ENCODE peak calls at places on chromosomes 13 and 19, in seven cellular contexts. One of them, this sample, is unnamed.

GRCh38 chr19:48490980-48491792 is 20.4 kb downstream of the LMTK3 start:
- DNase-seq in colonic mucosa: peak; percentile 63
- DNase-seq in PC-3: peak; percentile 29
- DNase-seq in uterus: no peak
- DNase-seq in osteoblast: peak; percentile 92
- DNase-seq in AG04450: no peak
- DNase-seq in H9: peak; percentile 90
- DNase-seq in this sample: peak; percentile 50

GRCh38 chr19:45402469-45403070 is 2.3 kb downstream of the PPP1R13L start:
- DNase-seq in colonic mucosa: peak; percentile 72
- DNase-seq in PC-3: no peak
- DNase-seq in uterus: no peak
- DNase-seq in osteoblast: peak; percentile 91
- DNase-seq in AG04450: no peak
- DNase-seq in H9: peak; percentile 85
- DNase-seq in this sample: peak; percentile 12

GRCh38 chr13:95295026-95295425 is 6.2 kb downstream of the ABCC4 start:
- DNase-seq in colonic mucosa: no peak
- DNase-seq in PC-3: no peak
- DNase-seq in uterus: no peak
- DNase-seq in osteoblast: peak; percentile 82
- DNase-seq in AG04450: no peak
- DNase-seq in H9: no peak
- DNase-seq in this sample: no peak

GRCh38 chr13:73174521-73175010 is 115.8 kb downstream of the KLF5 start:
- DNase-seq in colonic mucosa: no peak
- DNase-seq in PC-3: no peak
- DNase-seq in uterus: no peak
- DNase-seq in osteoblast: no peak
- DNase-seq in AG04450: no peak
- DNase-seq in H9: no peak
- DNase-seq in this sample: no peak

GRCh38 chr19:48543121-48543710 is 8.8 kb upstream of the SULT2B1 start:
- DNase-seq in colonic mucosa: peak; percentile 70
- DNase-seq in PC-3: peak; percentile 92
- DNase-seq in uterus: no peak
- DNase-seq in osteoblast: peak; percentile 93
- DNase-seq in AG04450: no peak
- DNase-seq in H9: peak; percentile 50
- DNase-seq in this sample: no peak

GRCh38 chr13:59269476-59269875 is 894.3 kb downstream of the DIAPH3 start:
- DNase-seq in colonic mucosa: no peak
- DNase-seq in PC-3: no peak
- DNase-seq in uterus: no peak
- DNase-seq in osteoblast: no peak
- DNase-seq in AG04450: peak; percentile 44
- DNase-seq in H9: no peak
- DNase-seq in this sample: no peak

GRCh38 chr19:40601061-40601973 is at the start of gene LTBP4:
- DNase-seq in colonic mucosa: peak; percentile 67
- DNase-seq in PC-3: no peak
- DNase-seq in uterus: peak; percentile 81
- DNase-seq in osteoblast: peak; percentile 88
- DNase-seq in AG04450: no peak
- DNase-seq in H9: peak; percentile 40
- DNase-seq in this sample: no peak

GRCh38 chr19:39154626-39155100 is 29.1 kb downstream of the PAK4 start:
- DNase-seq in colonic mucosa: peak; percentile 78
- DNase-seq in PC-3: peak; percentile 75
- DNase-seq in uterus: no peak
- DNase-seq in osteoblast: peak; percentile 69
- DNase-seq in AG04450: no peak
- DNase-seq in H9: peak; percentile 66
- DNase-seq in this sample: no peak

GRCh38 chr13:20191902-20192469 is 752 bp downstream of the GJB2 start:
- DNase-seq in colonic mucosa: peak; percentile 75
- DNase-seq in PC-3: peak; percentile 65
- DNase-seq in uterus: no peak
- DNase-seq in osteoblast: peak; percentile 85
- DNase-seq in AG04450: no peak
- DNase-seq in H9: peak; percentile 47
- DNase-seq in this sample: peak; percentile 22

GRCh38 chr19:49687566-49688316 is 1.7 kb upstream of the ADM5 start:
- DNase-seq in colonic mucosa: no peak
- DNase-seq in PC-3: peak; percentile 31
- DNase-seq in uterus: no peak
- DNase-seq in osteoblast: peak; percentile 91
- DNase-seq in AG04450: no peak
- DNase-seq in H9: no peak
- DNase-seq in this sample: no peak

GRCh38 chr13:112709825-112710783 is 20.3 kb downstream of the ATP11A start:
- DNase-seq in colonic mucosa: no peak
- DNase-seq in PC-3: no peak
- DNase-seq in uterus: peak; percentile 18
- DNase-seq in osteoblast: no peak
- DNase-seq in AG04450: no peak
- DNase-seq in H9: no peak
- DNase-seq in this sample: no peak

GRCh38 chr19:54180691-54181091 is 7.7 kb upstream of the TMC4 start:
- DNase-seq in colonic mucosa: no peak
- DNase-seq in PC-3: peak; percentile 1
- DNase-seq in uterus: no peak
- DNase-seq in osteoblast: peak; percentile 22
- DNase-seq in AG04450: no peak
- DNase-seq in H9: no peak
- DNase-seq in this sample: no peak
- H3K27ac ChIP-seq in colonic mucosa: no peak overlapping the region
- H3K27ac ChIP-seq in PC-3: no peak overlapping the region
- H3K27ac ChIP-seq in uterus: no peak overlapping the region
- H3K27ac ChIP-seq in osteoblast: no peak overlapping the region
- H3K27ac ChIP-seq in AG04450: no peak overlapping the region
- H3K27ac ChIP-seq in H9: no peak overlapping the region
- H3K27ac ChIP-seq in this sample: no peak overlapping the region

GRCh38 chr13:30829145-30829544 is 76.9 kb upstream of the MEDAG start:
- DNase-seq in colonic mucosa: no peak
- DNase-seq in PC-3: peak; percentile 78
- DNase-seq in uterus: no peak
- DNase-seq in osteoblast: peak; percentile 87
- DNase-seq in AG04450: no peak
- DNase-seq in H9: no peak
- DNase-seq in this sample: no peak

GRCh38 chr13:30831515-30831914 is 74.6 kb upstream of the MEDAG start:
- DNase-seq in colonic mucosa: peak; percentile 39
- DNase-seq in PC-3: peak; percentile 34
- DNase-seq in uterus: no peak
- DNase-seq in osteoblast: no peak
- DNase-seq in AG04450: no peak
- DNase-seq in H9: no peak
- DNase-seq in this sample: peak; percentile 5

GRCh38 chr13:30829788-30830637 is 76.1 kb upstream of the MEDAG start:
- DNase-seq in colonic mucosa: no peak
- DNase-seq in PC-3: peak; percentile 41
- DNase-seq in uterus: no peak
- DNase-seq in osteoblast: peak; percentile 86
- DNase-seq in AG04450: no peak
- DNase-seq in H9: no peak
- DNase-seq in this sample: no peak

GRCh38 chr13:30832377-30832776 is 73.7 kb upstream of the MEDAG start:
- DNase-seq in colonic mucosa: peak; percentile 55
- DNase-seq in PC-3: no peak
- DNase-seq in uterus: no peak
- DNase-seq in osteoblast: no peak
- DNase-seq in AG04450: no peak
- DNase-seq in H9: no peak
- DNase-seq in this sample: no peak

DNA sequence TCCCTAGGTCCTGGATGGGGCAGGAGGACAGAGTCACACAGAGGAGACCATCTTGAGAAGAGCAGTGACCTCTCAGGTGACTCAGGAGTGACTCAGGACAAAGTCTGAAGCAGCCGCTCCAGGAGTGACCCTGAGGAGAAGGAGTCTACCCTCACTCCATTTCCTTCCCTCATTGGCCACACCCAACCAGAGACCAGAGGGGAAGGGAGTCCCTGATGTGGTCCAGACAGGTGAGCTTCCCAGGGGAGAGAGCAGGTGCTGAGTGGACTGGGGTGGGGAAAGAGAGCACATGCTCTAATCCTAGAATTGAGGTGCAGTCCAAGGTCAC is 75.5 kb upstream of the MEDAG start:
- DNase-seq in colonic mucosa: no peak
- DNase-seq in PC-3: peak; percentile 59
- DNase-seq in uterus: no peak
- DNase-seq in osteoblast: no peak
- DNase-seq in AG04450: no peak
- DNase-seq in H9: no peak
- DNase-seq in this sample: no peak
- H3K27ac ChIP-seq in colonic mucosa: no peak overlapping the region
- H3K27ac ChIP-seq in PC-3: peak overlapping the region; percentile 75
- H3K27ac ChIP-seq in uterus: no peak overlapping the region
- H3K27ac ChIP-seq in osteoblast: no peak overlapping the region
- H3K27ac ChIP-seq in AG04450: no peak overlapping the region
- H3K27ac ChIP-seq in H9: no peak overlapping the region
- H3K27ac ChIP-seq in this sample: no peak overlapping the region

GRCh38 chr13:51519839-51520238 is 64.4 kb upstream of the WDFY2 start:
- DNase-seq in colonic mucosa: no peak
- DNase-seq in PC-3: peak; percentile 79
- DNase-seq in uterus: no peak
- DNase-seq in osteoblast: no peak
- DNase-seq in AG04450: no peak
- DNase-seq in H9: no peak
- DNase-seq in this sample: no peak
- H3K27ac ChIP-seq in colonic mucosa: no peak overlapping the region
- H3K27ac ChIP-seq in PC-3: peak overlapping the region; percentile 70
- H3K27ac ChIP-seq in uterus: no peak overlapping the region
- H3K27ac ChIP-seq in osteoblast: peak overlapping the region; percentile 88
- H3K27ac ChIP-seq in AG04450: no peak overlapping the region
- H3K27ac ChIP-seq in H9: no peak overlapping the region
- H3K27ac ChIP-seq in this sample: no peak overlapping the region

GRCh38 chr19:1213391-1214286 is 8.1 kb downstream of the STK11 start:
- DNase-seq in colonic mucosa: peak; percentile 78
- DNase-seq in PC-3: no peak
- DNase-seq in uterus: peak; percentile 66
- DNase-seq in osteoblast: peak; percentile 98
- DNase-seq in AG04450: no peak
- DNase-seq in H9: no peak
- DNase-seq in this sample: peak; percentile 82
- H3K27ac ChIP-seq in colonic mucosa: peak overlapping the region; percentile 72
- H3K27ac ChIP-seq in PC-3: no peak overlapping the region
- H3K27ac ChIP-seq in uterus: peak overlapping the region; percentile 81
- H3K27ac ChIP-seq in osteoblast: peak overlapping the region; percentile 90
- H3K27ac ChIP-seq in AG04450: no peak overlapping the region
- H3K27ac ChIP-seq in H9: no peak overlapping the region
- H3K27ac ChIP-seq in this sample: peak overlapping the region; percentile 85

GRCh38 chr19:53657330-53657729 is 25.5 kb downstream of the DPRX start:
- DNase-seq in colonic mucosa: no peak
- DNase-seq in PC-3: no peak
- DNase-seq in uterus: no peak
- DNase-seq in osteoblast: no peak
- DNase-seq in AG04450: no peak
- DNase-seq in H9: no peak
- DNase-seq in this sample: no peak

GRCh38 chr19:53657778-53658177 is 26.0 kb downstream of the DPRX start:
- DNase-seq in colonic mucosa: no peak
- DNase-seq in PC-3: no peak
- DNase-seq in uterus: no peak
- DNase-seq in osteoblast: no peak
- DNase-seq in AG04450: no peak
- DNase-seq in H9: no peak
- DNase-seq in this sample: no peak

GRCh38 chr19:53662209-53662608 is 30.4 kb downstream of the DPRX start:
- DNase-seq in colonic mucosa: no peak
- DNase-seq in PC-3: no peak
- DNase-seq in uterus: no peak
- DNase-seq in osteoblast: no peak
- DNase-seq in AG04450: no peak
- DNase-seq in H9: no peak
- DNase-seq in this sample: no peak

GRCh38 chr19:53660584-53660983 is 28.8 kb downstream of the DPRX start:
- DNase-seq in colonic mucosa: no peak
- DNase-seq in PC-3: no peak
- DNase-seq in uterus: no peak
- DNase-seq in osteoblast: no peak
- DNase-seq in AG04450: no peak
- DNase-seq in H9: no peak
- DNase-seq in this sample: no peak

DNA sequence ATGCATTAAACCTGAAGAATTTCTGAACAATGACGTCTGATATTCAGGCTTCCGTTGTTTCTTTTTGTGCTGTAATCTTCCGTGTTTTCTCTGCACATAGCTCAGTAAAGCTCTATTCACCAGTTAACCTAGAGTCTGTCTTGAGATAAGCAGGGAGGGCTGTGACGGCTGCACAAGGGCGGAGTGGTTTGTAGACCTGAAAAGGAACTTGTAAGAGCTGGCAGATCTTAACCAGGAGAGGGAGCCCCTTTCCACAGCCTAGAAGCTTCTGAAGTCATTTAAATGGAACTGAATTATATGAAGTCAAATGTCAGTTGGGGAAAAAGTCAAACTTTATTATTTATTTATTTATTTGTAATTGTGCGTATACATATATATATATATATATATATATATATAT is 27.5 kb downstream of the DPRX start:
- DNase-seq in colonic mucosa: no peak
- DNase-seq in PC-3: peak; percentile 30
- DNase-seq in uterus: no peak
- DNase-seq in osteoblast: no peak
- DNase-seq in AG04450: no peak
- DNase-seq in H9: peak; percentile 78
- DNase-seq in this sample: no peak
- H3K27ac ChIP-seq in colonic mucosa: no peak overlapping the region
- H3K27ac ChIP-seq in PC-3: no peak overlapping the region
- H3K27ac ChIP-seq in uterus: no peak overlapping the region
- H3K27ac ChIP-seq in osteoblast: no peak overlapping the region
- H3K27ac ChIP-seq in AG04450: no peak overlapping the region
- H3K27ac ChIP-seq in H9: no peak overlapping the region
- H3K27ac ChIP-seq in this sample: no peak overlapping the region